ENCODE peak calls at places on chromosomes 3 and 15, in five cellular contexts. One of them, this sample, is unnamed.

GRCh38 chr3:157793745-157794144 is 290.5 kb upstream of the VEPH1 start:
- DNase-seq in T-cell: no peak
- DNase-seq in GM06990: no peak
- DNase-seq in substantia nigra: no peak
- DNase-seq in nucleus accumbens: no peak
- DNase-seq in this sample: no peak

GRCh38 chr3:76753599-76753998 is 286.3 kb upstream of the ROBO2 start:
- DNase-seq in T-cell: no peak
- DNase-seq in GM06990: no peak
- DNase-seq in nucleus accumbens: no peak
- DNase-seq in substantia nigra: no peak
- DNase-seq in this sample: no peak

GRCh38 chr15:78108300-78109084 is 16.1 kb downstream of the SH2D7 start:
- DNase-seq in GM06990: peak
- DNase-seq in substantia nigra: peak
- DNase-seq in T-cell: peak
- DNase-seq in nucleus accumbens: peak
- DNase-seq in this sample: peak

GRCh38 chr3:161388860-161389259 is 17.5 kb upstream of the SPTSSB start:
- DNase-seq in nucleus accumbens: no peak
- DNase-seq in GM06990: no peak
- DNase-seq in T-cell: no peak
- DNase-seq in substantia nigra: no peak
- DNase-seq in this sample: no peak

GRCh38 chr3:15360786-15361493 is 28.6 kb upstream of the SH3BP5 start:
- DNase-seq in T-cell: no peak
- DNase-seq in GM06990: peak
- DNase-seq in substantia nigra: no peak
- DNase-seq in nucleus accumbens: no peak
- DNase-seq in this sample: no peak

GRCh38 chr3:187085933-187086332 is 53.4 kb downstream of the RPL39L start:
- DNase-seq in T-cell: no peak
- DNase-seq in GM06990: no peak
- DNase-seq in substantia nigra: no peak
- DNase-seq in nucleus accumbens: no peak
- DNase-seq in this sample: no peak

GRCh38 chr15:29747837-29748417 is 74.3 kb downstream of the TJP1 start:
- DNase-seq in substantia nigra: no peak
- DNase-seq in nucleus accumbens: no peak
- DNase-seq in T-cell: no peak
- DNase-seq in GM06990: no peak
- DNase-seq in this sample: no peak

GRCh38 chr3:123080864-123081562 is 14.2 kb downstream of the PDIA5 start:
- DNase-seq in GM06990: no peak
- DNase-seq in nucleus accumbens: no peak
- DNase-seq in substantia nigra: no peak
- DNase-seq in T-cell: no peak
- DNase-seq in this sample: no peak

GRCh38 chr3:36663666-36664291 is 100.6 kb downstream of the DCLK3 start:
- DNase-seq in GM06990: no peak
- DNase-seq in T-cell: no peak
- DNase-seq in nucleus accumbens: no peak
- DNase-seq in substantia nigra: no peak
- DNase-seq in this sample: no peak

GRCh38 chr3:3799173-3800075 is at the start of gene LRRN1:
- DNase-seq in nucleus accumbens: peak
- DNase-seq in GM06990: peak
- DNase-seq in T-cell: peak
- DNase-seq in substantia nigra: peak
- DNase-seq in this sample: peak

GRCh38 chr3:32340039-32340438 is 51.6 kb upstream of the CMTM7 start:
- DNase-seq in GM06990: no peak
- DNase-seq in T-cell: peak
- DNase-seq in substantia nigra: no peak
- DNase-seq in nucleus accumbens: no peak
- DNase-seq in this sample: peak

GRCh38 chr3:99934984-99935797 is 117.5 kb downstream of the CMSS1 start:
- DNase-seq in T-cell: no peak
- DNase-seq in nucleus accumbens: no peak
- DNase-seq in substantia nigra: no peak
- DNase-seq in GM06990: no peak
- DNase-seq in this sample: no peak

GRCh38 chr3:184981071-184981470 is 169.1 kb downstream of the VPS8 start:
- DNase-seq in GM06990: no peak
- DNase-seq in nucleus accumbens: no peak
- DNase-seq in substantia nigra: no peak
- DNase-seq in T-cell: no peak
- DNase-seq in this sample: no peak

GRCh38 chr3:107953707-107954106 is 137.1 kb downstream of the CD47 start:
- DNase-seq in nucleus accumbens: no peak
- DNase-seq in T-cell: no peak
- DNase-seq in GM06990: no peak
- DNase-seq in substantia nigra: no peak
- DNase-seq in this sample: no peak

GRCh38 chr3:171994646-171995441 is 44.5 kb upstream of the FNDC3B start:
- DNase-seq in nucleus accumbens: no peak
- DNase-seq in GM06990: no peak
- DNase-seq in substantia nigra: no peak
- DNase-seq in T-cell: no peak
- DNase-seq in this sample: no peak

GRCh38 chr3:57298041-57298440 is 5.6 kb upstream of the ASB14 start:
- DNase-seq in GM06990: no peak
- DNase-seq in substantia nigra: no peak
- DNase-seq in T-cell: no peak
- DNase-seq in nucleus accumbens: no peak
- DNase-seq in this sample: no peak

GRCh38 chr3:181103605-181104004 is 114.1 kb upstream of the DNAJC19 start:
- DNase-seq in GM06990: no peak
- DNase-seq in T-cell: no peak
- DNase-seq in nucleus accumbens: no peak
- DNase-seq in substantia nigra: no peak
- DNase-seq in this sample: no peak

GRCh38 chr3:121165397-121165837 is 257.4 kb downstream of the STXBP5L start:
- DNase-seq in T-cell: no peak
- DNase-seq in substantia nigra: no peak
- DNase-seq in GM06990: no peak
- DNase-seq in nucleus accumbens: no peak
- DNase-seq in this sample: no peak

GRCh38 chr3:14947105-14947885 is at the start of gene NR2C2:
- DNase-seq in T-cell: peak
- DNase-seq in substantia nigra: peak
- DNase-seq in GM06990: peak
- DNase-seq in nucleus accumbens: peak
- DNase-seq in this sample: peak

GRCh38 chr15:57541271-57541670 is 50.4 kb upstream of the MYZAP start:
- DNase-seq in substantia nigra: no peak
- DNase-seq in nucleus accumbens: no peak
- DNase-seq in T-cell: no peak
- DNase-seq in GM06990: no peak
- DNase-seq in this sample: no peak

GRCh38 chr3:32954506-32954905 is 3.1 kb downstream of the CCR4 start:
- DNase-seq in substantia nigra: no peak
- DNase-seq in nucleus accumbens: no peak
- DNase-seq in T-cell: no peak
- DNase-seq in GM06990: no peak
- DNase-seq in this sample: no peak

This sample was measured in globus pallidus.